ENCODE peak calls at places on chromosomes 7 and 10, in eight cellular contexts. G is A673; P is NCI-H1694 treated with DMSO at 0.1 percent for 48 hours; U is stimulated activated CD8-positive, alpha-beta memory T cell treated with anti-CD3 and anti-CD28 coated beads, Interleukin-15, amount 100 ng/mL, for 4 hours; D is H4; W is esophagus squamous epithelium; Z is NCI-H524 treated with DMSO at 0.1 percent for 48 hours; M is fibroblast of gingiva. V is an unnamed sample.

GRCh38 chr10:129642427-129642826 is 175.4 kb downstream of the MGMT start:
- DNase-seq in G (no peak), P (no peak), U (no peak), D (no peak), W (no peak), Z (no peak), M (no peak), V (no peak)

GRCh38 chr7:102425639-102426267 is 7.6 kb upstream of the ORAI2 start:
- DNase-seq in G (no peak), P (peak), U (peak), D (no peak), W (peak), Z (peak), M (no peak), V (peak)

GRCh38 chr7:74521855-74522254 is 68.1 kb downstream of the GTF2IRD1 start:
- DNase-seq in G (no peak), P (no peak), U (no peak), D (no peak), W (no peak), Z (no peak), M (no peak), V (no peak)

GRCh38 chr7:30906520-30907240 is 5.0 kb upstream of the AQP1 start:
- DNase-seq in G (no peak), P (no peak), U (no peak), D (no peak), W (no peak), Z (no peak), M (peak), V (no peak)

GRCh38 chr10:29858352-29859267 is 200.8 kb downstream of the JCAD start:
- DNase-seq in G (peak), P (peak), U (no peak), D (peak), W (no peak), Z (no peak), M (peak), V (no peak)

GRCh38 chr7:33043875-33044718 is 18.5 kb downstream of the NT5C3A start:
- DNase-seq in G (no peak), P (no peak), U (no peak), D (no peak), W (no peak), Z (no peak), M (no peak), V (no peak)

GRCh38 chr7:46764100-46764941 is 817.6 kb downstream of the TNS3 start:
- DNase-seq in G (peak), P (no peak), U (no peak), D (peak), W (no peak), Z (no peak), M (peak), V (no peak)

GRCh38 chr7:53101026-53101425 is 65.6 kb downstream of the POM121L12 start:
- DNase-seq in G (no peak), P (no peak), U (no peak), D (no peak), W (no peak), Z (no peak), M (no peak), V (no peak)

GRCh38 chr10:56547163-56547562 is 186.1 kb upstream of the ZWINT start:
- DNase-seq in G (no peak), P (peak), U (no peak), D (no peak), W (no peak), Z (peak), M (no peak), V (no peak)

GRCh38 chr7:45689797-45690761 is 115.9 kb downstream of the ADCY1 start:
- DNase-seq in G (no peak), P (no peak), U (no peak), D (no peak), W (no peak), Z (no peak), M (no peak), V (no peak)

GRCh38 chr10:12638103-12638502 is 288.8 kb downstream of the CAMK1D start:
- DNase-seq in G (peak), P (peak), U (no peak), D (peak), W (no peak), Z (peak), M (no peak), V (no peak)

GRCh38 chr10:13453896-13454295 is 74.9 kb downstream of the BEND7 start:
- DNase-seq in G (peak), P (no peak), U (no peak), D (no peak), W (no peak), Z (no peak), M (no peak), V (no peak)

GRCh38 chr7:110156511-110156910 is 934.4 kb upstream of the LRRN3 start:
- DNase-seq in G (no peak), P (no peak), U (no peak), D (no peak), W (no peak), Z (no peak), M (no peak), V (no peak)

GRCh38 chr10:133276435-133277201 is at the start of gene ADAM8:
- DNase-seq in G (no peak), P (no peak), U (peak), D (no peak), W (no peak), Z (no peak), M (no peak), V (no peak)

GRCh38 chr7:45564485-45564884 is 9.7 kb upstream of the ADCY1 start:
- DNase-seq in G (no peak), P (no peak), U (no peak), D (no peak), W (no peak), Z (no peak), M (no peak), V (peak)

GRCh38 chr10:43623351-43623750 is 17.1 kb downstream of the ZNF485 start:
- DNase-seq in G (no peak), P (no peak), U (no peak), D (peak), W (no peak), Z (no peak), M (no peak), V (no peak)

GRCh38 chr7:32393861-32394260 is 96.3 kb downstream of the LSM5 start:
- DNase-seq in G (no peak), P (no peak), U (no peak), D (no peak), W (no peak), Z (no peak), M (no peak), V (no peak)

GRCh38 chr7:93720106-93720505 is 145.6 kb upstream of the CALCR start:
- DNase-seq in G (no peak), P (no peak), U (no peak), D (no peak), W (no peak), Z (no peak), M (no peak), V (no peak)

GRCh38 chr7:117949232-117949631 is 76.0 kb upstream of the CTTNBP2 start:
- DNase-seq in G (no peak), P (no peak), U (no peak), D (no peak), W (no peak), Z (no peak), M (no peak), V (no peak)

GRCh38 chr10:21452203-21452602 is 73.3 kb downstream of the SKIDA1 start:
- DNase-seq in G (no peak), P (no peak), U (no peak), D (no peak), W (no peak), Z (no peak), M (peak), V (no peak)

GRCh38 chr10:117666965-117667364 is 124.4 kb downstream of the EMX2 start:
- DNase-seq in G (no peak), P (no peak), U (no peak), D (no peak), W (no peak), Z (no peak), M (no peak), V (no peak)

GRCh38 chr7:112416127-112416526 is 34.1 kb upstream of the IFRD1 start:
- DNase-seq in G (no peak), P (no peak), U (no peak), D (no peak), W (no peak), Z (no peak), M (no peak), V (no peak)

GRCh38 chr10:110533149-110533548 is 34.3 kb upstream of the SMC3 start:
- DNase-seq in G (peak), P (no peak), U (no peak), D (no peak), W (no peak), Z (no peak), M (no peak), V (no peak)

GRCh38 chr7:112938895-112939588 is 147.6 kb downstream of the GPR85 start:
- DNase-seq in G (peak), P (no peak), U (no peak), D (peak), W (no peak), Z (no peak), M (peak), V (peak)

V was measured in cerebellum.